ENCODE peak calls at places on chromosomes 3 and 15, in nine cellular contexts. M, T, W, D, A, Z, O, C and Y are unnamed samples.

GRCh38 chr15:90053685-90054466 is 48.4 kb downstream of the IDH2 start:
- DNase-seq in C (no peak), Z (no peak), W (no peak), T (no peak), O (no peak), M (no peak), A (no peak), D (no peak), Y (no peak)

GRCh38 chr15:43762824-43763223 is 13.9 kb downstream of the ELL3 start:
- DNase-seq in A (peak; percentile 16), D (no peak), W (no peak), M (no peak), Z (no peak), O (no peak), T (peak; percentile 84), C (no peak), Y (no peak)

GRCh38 chr15:34818531-34818930 is 23.2 kb upstream of the ACTC1 start:
- DNase-seq in D (no peak), C (no peak), A (no peak), Z (no peak), O (no peak), M (no peak), W (no peak), T (no peak), Y (no peak)

GRCh38 chr3:71055602-71056001 is 527.9 kb downstream of the FOXP1 start:
- DNase-seq in M (no peak), T (peak; percentile 87), W (no peak), O (no peak), Z (no peak), D (no peak), A (peak; percentile 88), C (no peak), Y (peak; percentile 94)

GRCh38 chr3:82000773-82001172 is 239.3 kb upstream of the GBE1 start:
- DNase-seq in Z (no peak), O (no peak), A (peak; percentile 17), D (no peak), T (no peak), W (no peak), M (no peak), C (no peak), Y (no peak)

GRCh38 chr3:116339441-116340028 is 105.8 kb downstream of the LSAMP start:
- DNase-seq in D (no peak), O (no peak), A (peak; percentile 84), C (no peak), W (no peak), Z (no peak), T (peak; percentile 86), M (no peak), Y (peak; percentile 78)

GRCh38 chr15:73240864-73241499 is 127.8 kb downstream of the HCN4 start:
- DNase-seq in M (peak; percentile 56), W (no peak), Z (no peak), T (peak; percentile 70), A (peak; percentile 66), D (peak; percentile 72), O (peak; percentile 42), C (peak; percentile 41), Y (peak; percentile 78)

GRCh38 chr15:60392601-60392985 is 5.2 kb downstream of the ANXA2 start:
- DNase-seq in O (no peak), Z (no peak), A (peak; percentile 89), C (no peak), D (no peak), W (no peak), T (peak; percentile 78), M (no peak), Y (peak; percentile 83)

GRCh38 chr3:125300416-125300815 is 74.7 kb downstream of the ZNF148 start:
- DNase-seq in O (no peak), M (no peak), A (peak; percentile 47), T (peak; percentile 66), Z (no peak), C (no peak), D (no peak), W (no peak), Y (peak; percentile 67)

GRCh38 chr3:45841380-45841700 is 579 bp downstream of the LZTFL1 start:
- DNase-seq in T (peak; percentile 19), M (no peak), D (peak; percentile 71), Z (no peak), A (peak; percentile 20), O (no peak), C (no peak), W (no peak), Y (peak; percentile 21)

GRCh38 chr15:54032066-54032465 is 53.8 kb downstream of the UNC13C start:
- DNase-seq in D (no peak), W (no peak), M (no peak), O (no peak), T (no peak), A (no peak), Z (no peak), C (no peak), Y (no peak)

GRCh38 chr3:39254806-39255449 is 24.9 kb downstream of the CX3CR1 start:
- DNase-seq in A (peak; percentile 17), Z (no peak), D (peak; percentile 12), O (no peak), C (no peak), M (no peak), W (no peak), T (no peak), Y (peak; percentile 21)

GRCh38 chr3:23575697-23576096 is 230.1 kb upstream of the UBE2E1 start:
- DNase-seq in T (peak; percentile 70), M (no peak), W (no peak), C (no peak), D (no peak), O (no peak), A (peak; percentile 55), Z (no peak), Y (peak; percentile 45)

DNA sequence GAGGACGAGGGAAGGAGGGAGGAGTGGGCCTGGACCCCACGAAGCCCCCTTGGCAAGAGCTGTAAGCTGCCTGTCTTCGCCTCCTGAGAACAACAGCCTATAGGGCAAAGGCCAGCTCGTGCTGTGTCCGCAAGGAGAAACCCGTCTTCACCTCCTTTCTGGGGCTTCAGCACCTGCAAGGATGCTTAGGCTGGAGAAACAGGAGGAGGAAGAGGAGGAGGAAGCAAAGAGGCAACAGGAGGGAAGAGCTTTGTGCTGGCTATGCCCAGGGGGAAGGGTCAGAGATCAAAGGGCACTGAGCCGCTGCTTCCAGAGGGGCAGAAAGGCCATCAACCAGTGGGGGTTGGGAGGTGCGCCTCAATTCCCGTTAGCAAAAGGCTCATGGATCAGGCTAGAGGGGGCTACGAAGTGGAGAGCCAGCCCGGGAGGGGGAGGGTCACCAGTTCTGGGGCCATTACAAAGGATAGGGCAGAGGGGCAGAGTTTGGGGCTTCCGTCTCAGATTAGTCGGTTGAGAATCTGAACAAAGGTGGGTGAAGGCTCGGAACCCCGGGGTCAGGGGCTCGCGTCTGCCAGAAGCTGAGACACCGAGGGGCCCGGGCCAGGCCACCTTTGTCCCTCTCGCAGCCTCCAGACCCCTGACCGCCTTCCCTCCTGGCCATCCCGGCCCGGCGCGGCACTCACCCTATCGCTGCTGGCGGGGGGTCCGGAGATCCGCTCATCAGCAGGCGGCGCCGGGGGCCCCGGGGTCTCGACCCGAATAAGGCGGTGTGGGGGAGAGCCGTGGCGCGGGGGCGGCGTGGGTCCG is 792 bp downstream of the SHF start:
- DNase-seq in T (no peak), O (no peak), Z (peak; percentile 81), M (no peak), C (no peak), W (no peak), A (no peak), D (no peak), Y (no peak)
- H3K4me3 ChIP-seq in T (peak overlapping the region; percentile 39), O (peak overlapping the region; percentile 77), Z (peak overlapping the region; percentile 7), M (peak overlapping the region; percentile 56), C (peak overlapping the region; percentile 71), W (peak overlapping the region; percentile 90), A (peak overlapping the region; percentile 60), D (no peak overlapping the region), Y (peak overlapping the region; percentile 74)

GRCh38 chr3:42600111-42600957 is at the start of gene NKTR:
- DNase-seq in Z (peak; percentile 99), C (peak; percentile 98), D (peak; percentile 99), W (peak; percentile 98), A (peak; percentile 99), T (peak; percentile 97), O (peak; percentile 87), M (peak; percentile 97), Y (peak; percentile 96)

GRCh38 chr3:42605550-42606173 is 5.2 kb downstream of the NKTR start:
- DNase-seq in Z (no peak), D (no peak), M (no peak), A (no peak), C (no peak), W (no peak), T (no peak), O (no peak), Y (no peak)

GRCh38 chr3:42602961-42603360 is 2.5 kb downstream of the NKTR start:
- DNase-seq in C (no peak), T (no peak), D (no peak), Z (no peak), M (no peak), W (no peak), O (no peak), A (no peak), Y (no peak)

GRCh38 chr3:42601898-42602581 is 1.6 kb downstream of the NKTR start:
- DNase-seq in Z (no peak), O (no peak), C (no peak), T (peak; percentile 24), A (no peak), W (no peak), D (peak; percentile 30), M (no peak), Y (no peak)

DNA sequence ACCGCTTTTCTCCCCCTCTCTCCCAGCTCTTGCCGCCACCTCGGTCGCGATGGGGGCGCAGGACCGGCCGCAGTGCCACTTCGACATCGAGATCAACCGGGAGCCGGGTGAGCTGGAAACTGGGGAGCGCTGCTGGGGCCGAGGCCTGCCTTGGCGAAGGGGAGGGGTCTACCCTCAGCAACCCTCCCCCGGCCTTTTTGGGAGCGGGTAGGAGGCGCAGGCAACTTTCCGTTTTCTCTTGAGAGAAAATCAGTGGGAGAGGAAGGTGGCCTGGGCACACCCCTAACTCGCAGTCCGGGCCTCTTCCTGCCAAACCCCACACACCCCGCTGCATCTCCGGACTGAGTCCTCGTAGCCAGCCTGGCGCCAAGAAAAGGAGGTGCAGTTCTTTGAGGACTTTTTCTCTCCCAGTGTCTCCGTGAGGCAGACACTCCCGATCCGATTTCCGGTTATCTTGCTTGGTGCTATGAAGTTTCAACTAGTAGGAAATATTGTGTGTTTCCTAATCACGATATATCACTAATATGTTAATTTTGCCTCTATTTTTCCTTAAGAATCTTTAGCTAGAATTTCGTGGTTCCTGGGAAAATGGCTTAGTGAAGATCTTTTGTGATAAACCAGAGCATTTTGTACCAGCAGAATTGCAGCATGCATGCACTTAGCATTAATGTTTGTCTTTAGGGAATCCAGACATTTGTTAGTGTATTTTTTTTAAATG is 631 bp downstream of the NKTR start:
- DNase-seq in D (peak; percentile 86), C (peak; percentile 81), W (peak; percentile 87), M (peak; percentile 61), O (no peak), A (peak; percentile 64), Z (peak; percentile 91), T (peak; percentile 61), Y (peak; percentile 60)
- TF ChIP-seq CTCF in D (no peak), C (no peak), W (no peak), M (peak; percentile 15), O (peak; percentile 5), A (no peak), Z (no peak), T (peak; percentile 15), Y (peak; percentile 17)

GRCh38 chr15:57218826-57219576 is 157.3 kb upstream of the CGNL1 start:
- DNase-seq in M (no peak), Z (no peak), D (peak; percentile 62), A (peak; percentile 95), W (no peak), C (no peak), O (no peak), T (peak; percentile 96), Y (peak; percentile 92)
- H3K4me3 ChIP-seq in M (no peak overlapping the region), Z (no peak overlapping the region), D (no peak overlapping the region), A (peak overlapping the region; percentile 65), W (peak overlapping the region; percentile 11), C (peak overlapping the region; percentile 33), O (peak overlapping the region; percentile 33), T (peak overlapping the region; percentile 78), Y (peak overlapping the region; percentile 60)

GRCh38 chr3:129625071-129625874 is 18.8 kb upstream of the PLXND1 start:
- DNase-seq in Z (peak; percentile 78), C (peak; percentile 61), W (peak; percentile 78), A (no peak), D (peak; percentile 58), T (no peak), O (no peak), M (peak; percentile 32), Y (no peak)
- TF ChIP-seq CTCF in Z (no peak), C (no peak), W (no peak), A (no peak), D (no peak), T (peak; percentile 5), O (no peak), M (no peak), Y (no peak)